ENCODE peak calls at places on chromosomes 5 and 9, in five cellular contexts. One of them, this sample, is unnamed.

GRCh38 chr9:72271617-72272478 is 93.2 kb downstream of the ZFAND5 start:
- DNase-seq in hepatocyte: peak; percentile 78
- DNase-seq in foreskin fibroblast: peak; percentile 79
- DNase-seq in GM12865: peak; percentile 70
- DNase-seq in AG04449: no peak
- DNase-seq in this sample: peak; percentile 10

GRCh38 chr5:10355071-10355889 is 1.8 kb downstream of the MARCHF6 start:
- DNase-seq in hepatocyte: no peak
- DNase-seq in foreskin fibroblast: peak; percentile 77
- DNase-seq in GM12865: peak; percentile 67
- DNase-seq in AG04449: peak; percentile 74
- DNase-seq in this sample: peak; percentile 40

GRCh38 chr9:36298566-36298965 is 40.3 kb upstream of the GNE start:
- DNase-seq in hepatocyte: no peak
- DNase-seq in foreskin fibroblast: peak; percentile 10
- DNase-seq in GM12865: no peak
- DNase-seq in AG04449: no peak
- DNase-seq in this sample: no peak

GRCh38 chr5:395156-395920 is 47.6 kb upstream of the EXOC3 start:
- DNase-seq in hepatocyte: peak; percentile 68
- DNase-seq in foreskin fibroblast: peak; percentile 97
- DNase-seq in GM12865: no peak
- DNase-seq in AG04449: no peak
- DNase-seq in this sample: no peak

GRCh38 chr5:139014726-139015125 is 139.6 kb upstream of the LRRTM2 start:
- DNase-seq in hepatocyte: no peak
- DNase-seq in foreskin fibroblast: peak; percentile 81
- DNase-seq in GM12865: no peak
- DNase-seq in AG04449: no peak
- DNase-seq in this sample: no peak

GRCh38 chr5:56270058-56270457 is 36.9 kb upstream of the ANKRD55 start:
- DNase-seq in hepatocyte: no peak
- DNase-seq in foreskin fibroblast: no peak
- DNase-seq in GM12865: peak; percentile 7
- DNase-seq in AG04449: no peak
- DNase-seq in this sample: no peak

GRCh38 chr5:72472031-72472430 is 35.2 kb downstream of the ZNF366 start:
- DNase-seq in hepatocyte: no peak
- DNase-seq in foreskin fibroblast: no peak
- DNase-seq in GM12865: peak; percentile 49
- DNase-seq in AG04449: no peak
- DNase-seq in this sample: no peak

GRCh38 chr9:76166436-76166959 is 227.7 kb downstream of the RFK start:
- DNase-seq in hepatocyte: no peak
- DNase-seq in foreskin fibroblast: no peak
- DNase-seq in GM12865: no peak
- DNase-seq in AG04449: no peak
- DNase-seq in this sample: no peak

GRCh38 chr5:43731573-43731972 is 128.6 kb downstream of the NNT start:
- DNase-seq in hepatocyte: no peak
- DNase-seq in foreskin fibroblast: no peak
- DNase-seq in GM12865: no peak
- DNase-seq in AG04449: no peak
- DNase-seq in this sample: no peak

GRCh38 chr9:19583890-19584289 is 175.1 kb downstream of the ACER2 start:
- DNase-seq in hepatocyte: no peak
- DNase-seq in foreskin fibroblast: no peak
- DNase-seq in GM12865: no peak
- DNase-seq in AG04449: no peak
- DNase-seq in this sample: no peak

GRCh38 chr5:159010611-159011497 is 88.9 kb downstream of the EBF1 start:
- DNase-seq in hepatocyte: no peak
- DNase-seq in foreskin fibroblast: peak; percentile 60
- DNase-seq in GM12865: peak; percentile 93
- DNase-seq in AG04449: no peak
- DNase-seq in this sample: peak; percentile 71

GRCh38 chr5:157290156-157290980 is 24.4 kb downstream of the CYFIP2 start:
- DNase-seq in hepatocyte: peak; percentile 47
- DNase-seq in foreskin fibroblast: peak; percentile 73
- DNase-seq in GM12865: no peak
- DNase-seq in AG04449: peak; percentile 64
- DNase-seq in this sample: no peak

GRCh38 chr5:169805527-169805934 is 168.5 kb downstream of the DOCK2 start:
- DNase-seq in hepatocyte: no peak
- DNase-seq in foreskin fibroblast: no peak
- DNase-seq in GM12865: peak; percentile 95
- DNase-seq in AG04449: no peak
- DNase-seq in this sample: peak; percentile 88

GRCh38 chr9:122051401-122052346 is 41.4 kb downstream of the TTLL11 start:
- DNase-seq in hepatocyte: no peak
- DNase-seq in foreskin fibroblast: peak; percentile 60
- DNase-seq in GM12865: peak; percentile 63
- DNase-seq in AG04449: peak; percentile 41
- DNase-seq in this sample: peak; percentile 31

GRCh38 chr5:120017523-120017922 is 388.2 kb downstream of the FAM170A start:
- DNase-seq in hepatocyte: no peak
- DNase-seq in foreskin fibroblast: peak; percentile 59
- DNase-seq in GM12865: no peak
- DNase-seq in AG04449: no peak
- DNase-seq in this sample: no peak

GRCh38 chr9:114291886-114292590 is 30.9 kb upstream of the ORM1 start:
- DNase-seq in hepatocyte: no peak
- DNase-seq in foreskin fibroblast: no peak
- DNase-seq in GM12865: no peak
- DNase-seq in AG04449: no peak
- DNase-seq in this sample: no peak

GRCh38 chr5:101991486-101991885 is 304.6 kb downstream of the SLCO4C1 start:
- DNase-seq in hepatocyte: no peak
- DNase-seq in foreskin fibroblast: no peak
- DNase-seq in GM12865: no peak
- DNase-seq in AG04449: no peak
- DNase-seq in this sample: no peak

GRCh38 chr9:96113045-96113444 is 188.9 kb downstream of the HSD17B3 start:
- DNase-seq in hepatocyte: no peak
- DNase-seq in foreskin fibroblast: no peak
- DNase-seq in GM12865: no peak
- DNase-seq in AG04449: no peak
- DNase-seq in this sample: no peak

GRCh38 chr9:3517377-3518048 is 8.3 kb downstream of the RFX3 start:
- DNase-seq in hepatocyte: no peak
- DNase-seq in foreskin fibroblast: peak; percentile 28
- DNase-seq in GM12865: no peak
- DNase-seq in AG04449: no peak
- DNase-seq in this sample: no peak

GRCh38 chr9:79651251-79651795 is 79.6 kb downstream of the TLE4 start:
- DNase-seq in hepatocyte: no peak
- DNase-seq in foreskin fibroblast: peak; percentile 38
- DNase-seq in GM12865: no peak
- DNase-seq in AG04449: no peak
- DNase-seq in this sample: no peak

GRCh38 chr9:113985968-113986585 is 92.0 kb downstream of the AMBP start:
- DNase-seq in hepatocyte: peak; percentile 21
- DNase-seq in foreskin fibroblast: peak; percentile 36
- DNase-seq in GM12865: no peak
- DNase-seq in AG04449: no peak
- DNase-seq in this sample: no peak

GRCh38 chr9:120708526-120709224 is 5.6 kb downstream of the MEGF9 start:
- DNase-seq in hepatocyte: no peak
- DNase-seq in foreskin fibroblast: peak; percentile 89
- DNase-seq in GM12865: no peak
- DNase-seq in AG04449: no peak
- DNase-seq in this sample: no peak

GRCh38 chr5:168118042-168118668 is 173.3 kb upstream of the WWC1 start:
- DNase-seq in hepatocyte: no peak
- DNase-seq in foreskin fibroblast: no peak
- DNase-seq in GM12865: no peak
- DNase-seq in AG04449: no peak
- DNase-seq in this sample: no peak

GRCh38 chr5:14143843-14144585 is 872 bp downstream of the TRIO start:
- DNase-seq in hepatocyte: peak; percentile 72
- DNase-seq in foreskin fibroblast: peak; percentile 70
- DNase-seq in GM12865: peak; percentile 65
- DNase-seq in AG04449: no peak
- DNase-seq in this sample: no peak

GRCh38 chr9:120894404-120895226 is 17.6 kb upstream of the PHF19 start:
- DNase-seq in hepatocyte: peak; percentile 69
- DNase-seq in foreskin fibroblast: peak; percentile 73
- DNase-seq in GM12865: no peak
- DNase-seq in AG04449: no peak
- DNase-seq in this sample: no peak

GRCh38 chr5:138245717-138246116 is 28.7 kb downstream of the GFRA3 start:
- DNase-seq in hepatocyte: no peak
- DNase-seq in foreskin fibroblast: no peak
- DNase-seq in GM12865: no peak
- DNase-seq in AG04449: no peak
- DNase-seq in this sample: no peak

GRCh38 chr5:147882586-147883313 is 4.2 kb downstream of the SCGB3A2 start:
- DNase-seq in hepatocyte: peak; percentile 25
- DNase-seq in foreskin fibroblast: no peak
- DNase-seq in GM12865: no peak
- DNase-seq in AG04449: no peak
- DNase-seq in this sample: no peak

GRCh38 chr5:95799181-95799835 is 23.2 kb downstream of the GLRX start:
- DNase-seq in hepatocyte: no peak
- DNase-seq in foreskin fibroblast: no peak
- DNase-seq in GM12865: no peak
- DNase-seq in AG04449: no peak
- DNase-seq in this sample: no peak

GRCh38 chr5:172777381-172778222 is 6.6 kb upstream of the DUSP1 start:
- DNase-seq in hepatocyte: peak; percentile 90
- DNase-seq in foreskin fibroblast: peak; percentile 94
- DNase-seq in GM12865: peak; percentile 91
- DNase-seq in AG04449: no peak
- DNase-seq in this sample: peak; percentile 73

GRCh38 chr5:56328753-56329560 is 95.8 kb upstream of the ANKRD55 start:
- DNase-seq in hepatocyte: peak; percentile 48
- DNase-seq in foreskin fibroblast: peak; percentile 14
- DNase-seq in GM12865: peak; percentile 79
- DNase-seq in AG04449: no peak
- DNase-seq in this sample: peak; percentile 55

GRCh38 chr9:131382850-131383729 is 10.8 kb upstream of the PRRC2B start:
- DNase-seq in hepatocyte: peak; percentile 72
- DNase-seq in foreskin fibroblast: peak; percentile 91
- DNase-seq in GM12865: no peak
- DNase-seq in AG04449: no peak
- DNase-seq in this sample: no peak

GRCh38 chr5:102545175-102545574 is 46.4 kb upstream of the SLCO6A1 start:
- DNase-seq in hepatocyte: peak; percentile 67
- DNase-seq in foreskin fibroblast: peak; percentile 5
- DNase-seq in GM12865: peak; percentile 55
- DNase-seq in AG04449: no peak
- DNase-seq in this sample: no peak

GRCh38 chr5:167634432-167634831 is 657.0 kb upstream of the WWC1 start:
- DNase-seq in hepatocyte: peak; percentile 7
- DNase-seq in foreskin fibroblast: peak; percentile 80
- DNase-seq in GM12865: no peak
- DNase-seq in AG04449: peak; percentile 77
- DNase-seq in this sample: no peak

GRCh38 chr9:121498487-121499176 is 1.0 kb downstream of the GGTA1 start:
- DNase-seq in hepatocyte: peak; percentile 23
- DNase-seq in foreskin fibroblast: peak; percentile 78
- DNase-seq in GM12865: no peak
- DNase-seq in AG04449: no peak
- DNase-seq in this sample: no peak

GRCh38 chr9:71506821-71507220 is 261.5 kb downstream of the CEMIP2 start:
- DNase-seq in hepatocyte: peak; percentile 52
- DNase-seq in foreskin fibroblast: peak; percentile 65
- DNase-seq in GM12865: no peak
- DNase-seq in AG04449: no peak
- DNase-seq in this sample: no peak

GRCh38 chr5:143646961-143647360 is 165.0 kb upstream of the HMHB1 start:
- DNase-seq in hepatocyte: no peak
- DNase-seq in foreskin fibroblast: no peak
- DNase-seq in GM12865: no peak
- DNase-seq in AG04449: no peak
- DNase-seq in this sample: no peak

GRCh38 chr5:172713113-172713808 is 57.7 kb downstream of the DUSP1 start:
- DNase-seq in hepatocyte: peak; percentile 63
- DNase-seq in foreskin fibroblast: peak; percentile 62
- DNase-seq in GM12865: peak; percentile 42
- DNase-seq in AG04449: no peak
- DNase-seq in this sample: no peak

GRCh38 chr5:178730940-178731265 is 444 bp upstream of the ZNF354A start:
- DNase-seq in hepatocyte: no peak
- DNase-seq in foreskin fibroblast: no peak
- DNase-seq in GM12865: peak; percentile 1
- DNase-seq in AG04449: no peak
- DNase-seq in this sample: no peak
- H3K4me3 ChIP-seq in hepatocyte: no peak overlapping the region
- H3K4me3 ChIP-seq in foreskin fibroblast: peak overlapping the region; percentile 71
- H3K4me3 ChIP-seq in GM12865: no peak overlapping the region
- H3K4me3 ChIP-seq in AG04449: peak overlapping the region; percentile 3
- H3K4me3 ChIP-seq in this sample: no peak overlapping the region

GRCh38 chr9:26326473-26327044 is 566.0 kb downstream of the CAAP1 start:
- DNase-seq in hepatocyte: peak; percentile 72
- DNase-seq in foreskin fibroblast: peak; percentile 68
- DNase-seq in GM12865: peak; percentile 62
- DNase-seq in AG04449: peak; percentile 50
- DNase-seq in this sample: peak; percentile 10
- TF ChIP-seq CTCF in hepatocyte: peak; percentile 94
- TF ChIP-seq CTCF in foreskin fibroblast: peak; percentile 72
- TF ChIP-seq CTCF in GM12865: peak; percentile 65
- TF ChIP-seq CTCF in AG04449: peak; percentile 61
- TF ChIP-seq CTCF in this sample: peak; percentile 77

GRCh38 chr5:140400730-140401361 is 787 bp upstream of the ANKHD1 start:
- DNase-seq in hepatocyte: peak; percentile 95
- DNase-seq in foreskin fibroblast: peak; percentile 98
- DNase-seq in GM12865: peak; percentile 97
- DNase-seq in AG04449: peak; percentile 77
- DNase-seq in this sample: peak; percentile 96
- H3K4me3 ChIP-seq in hepatocyte: peak overlapping the region; percentile 26
- H3K4me3 ChIP-seq in foreskin fibroblast: peak overlapping the region; percentile 96
- H3K4me3 ChIP-seq in GM12865: peak overlapping the region; percentile 77
- H3K4me3 ChIP-seq in AG04449: peak overlapping the region; percentile 98
- H3K4me3 ChIP-seq in this sample: peak overlapping the region; percentile 73

GRCh38 chr5:104179057-104179456 is 616.5 kb upstream of the NUDT12 start:
- DNase-seq in hepatocyte: peak; percentile 16
- DNase-seq in foreskin fibroblast: peak; percentile 33
- DNase-seq in GM12865: peak; percentile 74
- DNase-seq in AG04449: no peak
- DNase-seq in this sample: peak; percentile 19
- TF ChIP-seq CTCF in hepatocyte: peak; percentile 10
- TF ChIP-seq CTCF in foreskin fibroblast: peak; percentile 38
- TF ChIP-seq CTCF in GM12865: peak; percentile 52
- TF ChIP-seq CTCF in AG04449: peak; percentile 52
- TF ChIP-seq CTCF in this sample: peak; percentile 60

This sample was measured in GM12864.